ENCODE peak calls at places on chromosomes 12 and 14, in seven cellular contexts. U, J, D, Y, L, Z and W are unnamed samples.
A peak's percentile ranks its signal among the peaks of the same experiment; 100 is the strongest.

GRCh38 chr12:124938606-124939427 is 24.4 kb upstream of the UBC start:
- DNase-seq in U (peak; percentile 62), J (no peak), D (no peak), Y (no peak), L (no peak), Z (peak; percentile 30), W (no peak)

GRCh38 chr14:104040539-104040938 is 45.0 kb upstream of the ASPG start:
- DNase-seq in U (no peak), J (no peak), D (no peak), Y (no peak), L (no peak), Z (no peak), W (no peak)

GRCh38 chr14:69769623-69770022 is 2.7 kb downstream of the SRSF5 start:
- DNase-seq in U (no peak), J (no peak), D (no peak), Y (peak; percentile 31), L (no peak), Z (no peak), W (no peak)

GRCh38 chr12:54701940-54702592 is 53.9 kb upstream of the DCD start:
- DNase-seq in U (no peak), J (peak; percentile 25), D (no peak), Y (no peak), L (peak; percentile 10), Z (no peak), W (no peak)

GRCh38 chr14:74793506-74794155 is 30.5 kb downstream of the YLPM1 start:
- DNase-seq in U (no peak), J (no peak), D (no peak), Y (no peak), L (no peak), Z (no peak), W (no peak)

GRCh38 chr12:130538343-130539095 is 177.6 kb downstream of the RIMBP2 start:
- DNase-seq in U (no peak), J (no peak), D (peak; percentile 59), Y (no peak), L (no peak), Z (no peak), W (no peak)

GRCh38 chr12:95601626-95602025 is 50.4 kb upstream of the USP44 start:
- DNase-seq in U (no peak), J (no peak), D (no peak), Y (no peak), L (no peak), Z (no peak), W (no peak)

GRCh38 chr14:22319526-22320352 is 269.3 kb downstream of the DAD1 start:
- DNase-seq in U (peak; percentile 60), J (peak; percentile 18), D (no peak), Y (peak; percentile 64), L (peak; percentile 43), Z (no peak), W (no peak)

GRCh38 chr14:60724080-60724618 is at the start of gene SIX4:
- DNase-seq in U (peak; percentile 68), J (peak; percentile 80), D (peak; percentile 69), Y (peak; percentile 75), L (peak; percentile 68), Z (no peak), W (peak; percentile 84)

GRCh38 chr12:25689996-25690501 is 137.0 kb upstream of the LMNTD1 start:
- DNase-seq in U (peak; percentile 67), J (peak; percentile 33), D (no peak), Y (peak; percentile 57), L (no peak), Z (no peak), W (peak; percentile 77)

GRCh38 chr12:89311703-89312293 is 40.5 kb downstream of the DUSP6 start:
- DNase-seq in U (no peak), J (no peak), D (no peak), Y (peak; percentile 76), L (no peak), Z (no peak), W (no peak)

GRCh38 chr12:82873309-82873708 is 186.6 kb downstream of the TMTC2 start:
- DNase-seq in U (no peak), J (no peak), D (no peak), Y (no peak), L (peak; percentile 49), Z (no peak), W (no peak)

GRCh38 chr12:21627924-21628323 is 23.3 kb upstream of the GYS2 start:
- DNase-seq in U (no peak), J (no peak), D (no peak), Y (no peak), L (no peak), Z (no peak), W (no peak)

GRCh38 chr12:75825686-75826085 is 205.9 kb downstream of the PHLDA1 start:
- DNase-seq in U (no peak), J (no peak), D (no peak), Y (no peak), L (no peak), Z (no peak), W (no peak)

GRCh38 chr12:66197413-66198055 is 8.5 kb downstream of the IRAK3 start:
- DNase-seq in U (no peak), J (no peak), D (no peak), Y (no peak), L (no peak), Z (no peak), W (no peak)

GRCh38 chr12:14473707-14474287 is 93.9 kb downstream of the PLBD1 start:
- DNase-seq in U (no peak), J (no peak), D (no peak), Y (no peak), L (peak; percentile 28), Z (no peak), W (no peak)

GRCh38 chr12:93361159-93361919 is 16.4 kb upstream of the NUDT4 start:
- DNase-seq in U (peak; percentile 55), J (peak; percentile 31), D (peak; percentile 54), Y (no peak), L (peak; percentile 40), Z (no peak), W (no peak)

GRCh38 chr12:50505386-50505827 is 622 bp downstream of the DIP2B start:
- DNase-seq in U (peak; percentile 38), J (no peak), D (peak; percentile 38), Y (no peak), L (no peak), Z (no peak), W (no peak)

GRCh38 chr14:98786456-98786855 is 485.5 kb downstream of the BCL11B start:
- DNase-seq in U (no peak), J (no peak), D (no peak), Y (no peak), L (no peak), Z (no peak), W (no peak)

GRCh38 chr14:59997496-59997895 is 77.6 kb downstream of the LRRC9 start:
- DNase-seq in U (no peak), J (no peak), D (no peak), Y (no peak), L (no peak), Z (no peak), W (no peak)

GRCh38 chr12:99386907-99387306 is 260.6 kb upstream of the GARIN6 start:
- DNase-seq in U (no peak), J (no peak), D (no peak), Y (no peak), L (peak; percentile 49), Z (no peak), W (no peak)

GRCh38 chr12:132399092-132400010 is 70.0 kb upstream of the GALNT9 start:
- DNase-seq in U (no peak), J (no peak), D (peak; percentile 23), Y (no peak), L (no peak), Z (no peak), W (peak; percentile 80)

GRCh38 chr12:25151476-25151875 is 43.5 kb downstream of the DNAI7 start:
- DNase-seq in U (peak; percentile 65), J (no peak), D (no peak), Y (no peak), L (no peak), Z (no peak), W (peak; percentile 89)

GRCh38 chr14:78524766-78525165 is 354.6 kb downstream of the NRXN3 start:
- DNase-seq in U (no peak), J (no peak), D (no peak), Y (no peak), L (no peak), Z (no peak), W (no peak)

GRCh38 chr12:88519802-88520435 is 60.4 kb downstream of the KITLG start:
- DNase-seq in U (peak; percentile 20), J (no peak), D (no peak), Y (no peak), L (no peak), Z (no peak), W (no peak)

GRCh38 chr12:58920102-58920955 is at the start of gene LRIG3:
- DNase-seq in U (peak; percentile 94), J (peak; percentile 81), D (peak; percentile 85), Y (peak; percentile 89), L (peak; percentile 56), Z (no peak), W (peak; percentile 96)

GRCh38 chr14:75866981-75867380 is 114.8 kb downstream of the TGFB3 start:
- DNase-seq in U (no peak), J (no peak), D (no peak), Y (no peak), L (no peak), Z (no peak), W (no peak)

GRCh38 chr14:93430889-93431670 is at the start of gene UNC79:
- DNase-seq in U (no peak), J (peak; percentile 89), D (peak; percentile 83), Y (peak; percentile 80), L (peak; percentile 96), Z (no peak), W (peak; percentile 59)

GRCh38 chr12:112353389-112353788 is 28.8 kb downstream of the HECTD4 start:
- DNase-seq in U (no peak), J (no peak), D (no peak), Y (no peak), L (no peak), Z (no peak), W (no peak)

GRCh38 chr14:72528059-72528950 is 365.6 kb downstream of the DPF3 start:
- DNase-seq in U (no peak), J (no peak), D (no peak), Y (no peak), L (no peak), Z (no peak), W (no peak)